ENCODE peak calls at places on chromosome 17, in five cellular contexts. U, J, W, E and L are unnamed samples.

GRCh38 chr17:16294560-16294959 is 58.7 kb downstream of the CENPV start:
- DNase-seq in U (no peak), J (no peak), W (no peak), E (peak; percentile 27), L (no peak)

GRCh38 chr17:75635610-75636202 is 2.5 kb downstream of the SMIM5 start:
- DNase-seq in U (no peak), J (no peak), W (no peak), E (no peak), L (no peak)

GRCh38 chr17:35540589-35541404 is 3.3 kb upstream of the SLFN12L start:
- DNase-seq in U (no peak), J (no peak), W (no peak), E (no peak), L (peak; percentile 88)

GRCh38 chr17:63800783-63801182 is 26.4 kb upstream of the PSMC5 start:
- DNase-seq in U (no peak), J (no peak), W (no peak), E (no peak), L (no peak)

GRCh38 chr17:79420318-79421243 is 190.3 kb downstream of the RBFOX3 start:
- DNase-seq in U (no peak), J (no peak), W (peak; percentile 64), E (no peak), L (no peak)

GRCh38 chr17:1648582-1649115 is 1.0 kb downstream of the RILP start:
- DNase-seq in U (peak; percentile 58), J (peak; percentile 100), W (peak; percentile 93), E (peak; percentile 83), L (peak; percentile 75)

GRCh38 chr17:33039874-33040273 is 48.2 kb downstream of the SPACA3 start:
- DNase-seq in U (no peak), J (no peak), W (no peak), E (no peak), L (no peak)

GRCh38 chr17:7307686-7308624 is 527 bp downstream of the EIF5A start:
- DNase-seq in U (no peak), J (peak; percentile 68), W (peak; percentile 65), E (no peak), L (no peak)

GRCh38 chr17:64781810-64782555 is 119.9 kb upstream of the SMURF2 start:
- DNase-seq in U (no peak), J (no peak), W (no peak), E (no peak), L (no peak)

GRCh38 chr17:62860962-62861873 is 53.1 kb upstream of the MARCHF10 start:
- DNase-seq in U (no peak), J (no peak), W (no peak), E (no peak), L (no peak)

GRCh38 chr17:40320771-40321501 is 12.0 kb downstream of the RARA start:
- DNase-seq in U (no peak), J (no peak), W (peak; percentile 62), E (no peak), L (no peak)

GRCh38 chr17:1083451-1084187 is 86.7 kb downstream of the TIMM22 start:
- DNase-seq in U (no peak), J (no peak), W (no peak), E (no peak), L (no peak)

GRCh38 chr17:32627233-32628008 is 140.6 kb downstream of the CDK5R1 start:
- DNase-seq in U (no peak), J (peak; percentile 13), W (no peak), E (no peak), L (no peak)

GRCh38 chr17:27408891-27409290 is 47.4 kb upstream of the KSR1 start:
- DNase-seq in U (no peak), J (no peak), W (no peak), E (no peak), L (no peak)

GRCh38 chr17:50164697-50164988 is 1.2 kb upstream of the SGCA start:
- DNase-seq in U (no peak), J (no peak), W (no peak), E (no peak), L (no peak)

GRCh38 chr17:50165466-50165865 is 339 bp upstream of the SGCA start:
- DNase-seq in U (no peak), J (no peak), W (no peak), E (no peak), L (no peak)

GRCh38 chr17:50162466-50163254 is 3.1 kb upstream of the SGCA start:
- DNase-seq in U (no peak), J (no peak), W (no peak), E (no peak), L (no peak)

GRCh38 chr17:50165066-50165465 is 739 bp upstream of the SGCA start:
- DNase-seq in U (no peak), J (no peak), W (no peak), E (no peak), L (no peak)

GRCh38 chr17:50163846-50164696 is 1.7 kb upstream of the SGCA start:
- DNase-seq in U (peak; percentile 56), J (no peak), W (no peak), E (no peak), L (no peak)
- TF ChIP-seq POLR2AphosphoS5 in U (no peak), J (no peak), W (no peak), E (no peak), L (no peak)

DNA sequence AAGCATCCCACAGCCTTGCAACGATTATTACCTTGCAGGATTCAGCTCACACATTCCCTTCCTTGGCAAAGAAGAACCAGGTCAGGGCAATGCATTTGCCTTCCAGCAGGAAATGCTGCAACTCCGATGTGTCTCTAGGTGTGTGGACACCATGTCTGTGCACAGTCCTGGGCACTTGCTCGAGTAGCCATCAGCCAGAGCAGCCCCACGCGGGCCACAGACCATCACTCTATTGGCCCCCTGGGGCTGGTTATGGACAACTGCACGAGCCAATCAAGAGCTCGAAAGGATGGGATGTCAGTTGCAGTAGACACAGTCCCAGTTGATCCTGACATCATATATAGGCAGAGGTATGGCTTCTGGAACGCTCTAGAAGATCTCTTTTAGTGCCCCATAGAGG is 403.6 kb downstream of the SEC14L1 start:
- DNase-seq in U (no peak), J (no peak), W (no peak), E (no peak), L (no peak)
- TF ChIP-seq GABPA in U (no peak), J (no peak), W (no peak), E (no peak), L (no peak)

GRCh38 chr17:44807093-44807816 is 22.8 kb downstream of the GJC1 start:
- DNase-seq in U (no peak), J (no peak), W (no peak), E (no peak), L (no peak)

GRCh38 chr17:44807817-44808155 is 22.3 kb downstream of the GJC1 start:
- DNase-seq in U (no peak), J (no peak), W (no peak), E (no peak), L (no peak)

GRCh38 chr17:44808156-44808555 is 21.9 kb downstream of the GJC1 start:
- DNase-seq in U (no peak), J (no peak), W (no peak), E (no peak), L (no peak)

GRCh38 chr17:44801880-44802279 is 28.2 kb downstream of the GJC1 start:
- DNase-seq in U (no peak), J (no peak), W (no peak), E (no peak), L (no peak)

DNA sequence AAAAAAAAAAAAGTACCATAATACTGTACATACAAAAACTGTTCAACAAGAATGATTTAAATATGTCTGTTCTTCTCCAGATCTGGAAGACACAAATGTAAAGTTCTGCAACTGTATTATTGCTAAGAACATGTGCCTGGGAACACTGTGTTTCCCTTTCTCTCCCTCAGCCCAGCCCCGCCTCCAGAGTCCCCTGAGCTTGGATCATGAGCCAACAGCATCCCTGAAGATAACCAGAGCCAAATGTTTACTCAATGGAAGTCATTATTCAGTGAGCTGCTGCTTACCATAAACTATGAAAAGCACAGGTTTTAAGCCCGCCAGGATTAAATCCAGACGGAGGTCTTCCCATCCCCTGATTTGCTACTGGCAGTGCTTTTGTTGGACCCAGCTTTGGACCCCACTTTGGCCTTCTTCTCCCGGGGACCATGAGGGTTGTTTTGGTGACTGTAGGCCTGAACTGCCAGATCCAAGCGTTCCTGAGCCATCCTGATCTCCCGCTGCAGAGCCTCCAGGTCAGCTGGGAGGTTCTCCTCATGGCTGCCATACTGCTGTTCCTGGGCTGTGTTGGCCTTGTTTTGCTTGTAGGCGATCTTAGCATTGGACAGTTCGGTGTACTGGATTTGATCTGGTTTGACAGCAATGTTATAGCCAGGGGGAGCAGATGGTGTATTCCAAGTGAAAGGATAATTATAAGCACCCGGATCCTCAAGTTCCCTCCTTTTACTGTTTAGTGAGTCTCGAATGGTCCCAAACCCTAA is 25.6 kb downstream of the GJC1 start:
- DNase-seq in U (no peak), J (no peak), W (no peak), E (no peak), L (no peak)
- TF ChIP-seq POLR2AphosphoS5 in U (no peak), J (no peak), W (no peak), E (no peak), L (no peak)

DNA sequence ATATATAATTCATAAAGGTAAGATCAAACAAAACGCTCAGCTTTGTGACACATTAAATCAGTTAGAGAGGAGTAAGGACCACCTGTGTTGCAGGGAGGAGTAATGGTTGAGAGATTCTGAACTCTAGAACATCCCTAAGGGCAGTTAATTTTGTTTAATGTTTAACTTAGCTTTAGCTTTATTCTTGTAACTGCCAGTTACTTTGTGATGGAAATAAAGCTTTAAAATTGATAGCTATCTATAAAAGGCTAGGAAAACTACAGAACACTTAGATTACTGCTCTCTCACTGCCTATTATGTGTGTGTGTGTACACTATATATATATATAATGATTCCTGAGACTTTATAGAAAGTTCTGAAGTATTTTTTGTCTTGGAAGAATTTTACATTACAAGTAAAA is 37.8 kb downstream of the PTRH2 start:
- DNase-seq in U (no peak), J (no peak), W (no peak), E (no peak), L (no peak)
- TF ChIP-seq GABPA in U (no peak), J (no peak), W (no peak), E (no peak), L (no peak)

GRCh38 chr17:10792156-10792555 is 11.7 kb downstream of the TMEM238L start:
- DNase-seq in U (no peak), J (no peak), W (no peak), E (no peak), L (no peak)
- TF ChIP-seq POLR2AphosphoS5 in U (no peak), J (no peak), W (no peak), E (no peak), L (no peak)

DNA sequence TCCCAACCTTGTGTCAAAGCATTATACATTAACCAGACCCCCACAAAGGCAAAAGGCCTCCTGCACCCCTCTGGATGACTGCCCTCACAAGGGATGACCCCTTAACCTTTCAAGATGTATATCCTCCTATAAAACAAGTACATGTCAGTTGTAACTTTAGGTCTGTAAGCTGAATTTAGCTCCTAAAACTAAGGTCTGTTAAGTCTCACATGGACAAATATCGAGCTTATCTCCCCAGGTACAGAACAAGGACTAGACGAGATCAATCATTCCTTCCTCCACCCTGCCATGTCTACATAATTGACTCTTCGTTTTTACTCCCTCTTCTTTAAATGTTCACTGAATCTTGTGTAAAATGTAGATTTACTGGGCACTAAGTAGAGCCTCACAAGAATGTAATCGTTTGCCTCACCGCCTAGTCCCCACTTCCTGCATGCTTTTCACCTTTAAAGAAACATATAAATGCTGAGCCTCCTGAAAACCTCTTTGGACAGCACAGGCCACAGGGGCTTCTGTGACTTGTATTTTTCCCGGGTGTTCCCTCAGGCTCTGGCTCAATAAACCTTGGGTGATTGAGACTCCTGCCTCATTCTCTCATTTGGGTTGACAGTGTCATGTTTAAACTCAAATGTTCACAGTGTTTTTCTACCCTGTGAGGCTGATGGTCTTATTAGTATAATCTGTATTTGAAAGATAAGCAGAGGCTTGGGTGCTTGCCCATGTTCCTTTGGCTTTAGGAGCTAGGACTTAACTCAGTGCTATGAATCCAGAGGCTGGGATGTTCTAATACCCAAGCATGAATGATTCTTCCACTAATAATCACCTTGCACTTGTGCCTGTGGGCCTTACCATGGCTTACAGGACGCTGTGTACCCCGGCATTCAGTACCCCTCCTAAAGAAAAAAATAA is 37.6 kb downstream of the MMD start:
- DNase-seq in U (no peak), J (peak; percentile 40), W (no peak), E (no peak), L (no peak)
- TF ChIP-seq GABPA in U (no peak), J (no peak), W (no peak), E (no peak), L (no peak)